ENCODE peak calls at places on chromosomes 11 and 22, in five cellular contexts. Z, V, G, R and B are unnamed samples.

GRCh38 chr11:117017456-117017855 is 80.8 kb downstream of the SIK3 start:
- DNase-seq in Z (no peak), V (no peak), G (no peak), R (no peak), B (no peak)

GRCh38 chr11:16117989-16118810 is 238.1 kb downstream of the SOX6 start:
- DNase-seq in Z (no peak), V (no peak), G (no peak), R (no peak), B (no peak)

GRCh38 chr22:19419464-19420178 is 11.9 kb downstream of the HIRA start:
- DNase-seq in Z (peak; percentile 24), V (no peak), G (peak; percentile 89), R (no peak), B (no peak)

GRCh38 chr11:60887531-60887930 is 18.9 kb downstream of the PRPF19 start:
- DNase-seq in Z (no peak), V (peak; percentile 51), G (peak; percentile 57), R (no peak), B (peak; percentile 70)

GRCh38 chr11:27171391-27171790 is 130.8 kb downstream of the BBOX1 start:
- DNase-seq in Z (no peak), V (no peak), G (no peak), R (no peak), B (peak; percentile 13)

GRCh38 chr11:61962213-61963015 is 5.0 kb downstream of the FTH1 start:
- DNase-seq in Z (no peak), V (no peak), G (no peak), R (no peak), B (no peak)

GRCh38 chr11:11306855-11307254 is 46.2 kb downstream of the CSNK2A3 start:
- DNase-seq in Z (no peak), V (no peak), G (no peak), R (no peak), B (no peak)

GRCh38 chr11:68160100-68160695 is 39.0 kb upstream of the CHKA start:
- DNase-seq in Z (no peak), V (no peak), G (no peak), R (no peak), B (no peak)

GRCh38 chr22:27298387-27299141 is 503.0 kb downstream of the MN1 start:
- DNase-seq in Z (no peak), V (no peak), G (no peak), R (no peak), B (no peak)